ENCODE peak calls at places on chromosomes 11 and 22, in eight cellular contexts. D is heart right ventricle; W is right atrium auricular region; T is mesendoderm; L is heart left ventricle; S is body of pancreas; F is mesenchymal stem cell; Z is CD8-positive, alpha-beta T cell. A is an unnamed sample.
A peak's percentile ranks its signal among the peaks of the same experiment; 100 is the strongest.

GRCh38 chr11:103530257-103530656 is 421.0 kb downstream of the DYNC2H1 start:
- DNase-seq in T (peak; percentile 21), S (no peak), D (no peak), Z (no peak), W (no peak), L (no peak), F (peak; percentile 53), A (no peak)

GRCh38 chr11:106331163-106331562 is 253.7 kb downstream of the AASDHPPT start:
- DNase-seq in S (no peak), D (no peak), T (no peak), W (no peak), L (no peak), F (peak; percentile 74), Z (no peak), A (no peak)

GRCh38 chr22:37226087-37226486 is 13.8 kb upstream of the SSTR3 start:
- DNase-seq in F (no peak), Z (peak; percentile 4), L (no peak), W (no peak), D (no peak), S (no peak), T (no peak), A (no peak)

GRCh38 chr22:39332441-39333064 is 13.1 kb upstream of the RPL3 start:
- DNase-seq in L (no peak), W (no peak), S (peak; percentile 67), D (no peak), F (no peak), T (no peak), Z (no peak), A (no peak)

GRCh38 chr11:131463609-131464008 is 93.2 kb downstream of the NTM start:
- DNase-seq in Z (no peak), S (no peak), F (no peak), L (no peak), T (peak; percentile 81), W (peak; percentile 54), D (no peak), A (no peak)

GRCh38 chr11:62152245-62153086 is 28.7 kb downstream of the INCENP start:
- DNase-seq in W (peak; percentile 44), D (no peak), F (no peak), S (no peak), T (no peak), L (no peak), Z (no peak), A (no peak)

GRCh38 chr22:28442951-28443876 is 236.4 kb downstream of the TTC28 start:
- DNase-seq in Z (peak; percentile 40), T (peak; percentile 91), D (peak; percentile 78), S (peak; percentile 66), F (peak; percentile 71), L (peak; percentile 75), W (peak; percentile 79), A (peak; percentile 85)

GRCh38 chr11:69879734-69880005 is 60.5 kb upstream of the FGF3 start:
- DNase-seq in D (no peak), W (no peak), F (no peak), L (no peak), T (no peak), Z (no peak), S (no peak), A (peak; percentile 30)

GRCh38 chr11:84273541-84273940 is 987.4 kb upstream of the CCDC90B start:
- DNase-seq in W (no peak), S (no peak), F (no peak), Z (no peak), L (no peak), D (no peak), T (no peak), A (no peak)

GRCh38 chr22:43331064-43331435 is 12.1 kb downstream of the SCUBE1 start:
- DNase-seq in W (no peak), F (no peak), T (no peak), Z (no peak), D (no peak), L (no peak), S (no peak), A (no peak)

GRCh38 chr11:2554338-2555240 is 109.8 kb downstream of the KCNQ1 start:
- DNase-seq in Z (no peak), L (no peak), W (no peak), F (no peak), T (no peak), S (no peak), D (no peak), A (peak; percentile 56)

GRCh38 chr11:2775083-2775625 is 75.4 kb upstream of the KCNQ1OT1 start:
- DNase-seq in T (no peak), F (no peak), L (peak; percentile 8), Z (no peak), W (peak; percentile 49), D (peak; percentile 1), S (peak; percentile 9), A (peak; percentile 50)

GRCh38 chr11:83061883-83062282 is 9.8 kb downstream of the RAB30 start:
- DNase-seq in F (no peak), W (no peak), L (no peak), S (no peak), Z (no peak), D (no peak), T (no peak), A (no peak)

GRCh38 chr11:106276859-106277436 is 199.5 kb downstream of the AASDHPPT start:
- DNase-seq in D (no peak), F (no peak), W (no peak), Z (no peak), L (no peak), S (no peak), T (peak; percentile 55), A (no peak)

GRCh38 chr11:61873588-61874459 is 17.5 kb downstream of the FADS3 start:
- DNase-seq in S (no peak), L (no peak), F (no peak), Z (no peak), D (no peak), W (no peak), T (no peak), A (no peak)

GRCh38 chr11:705646-706438 is at the start of gene EPS8L2:
- DNase-seq in D (no peak), S (peak; percentile 68), W (no peak), F (no peak), L (no peak), T (no peak), Z (no peak), A (peak; percentile 90)

GRCh38 chr11:131671764-131672163 is 301.3 kb downstream of the NTM start:
- DNase-seq in S (no peak), F (no peak), T (peak; percentile 68), Z (no peak), D (no peak), L (no peak), W (no peak), A (no peak)

GRCh38 chr22:27751277-27752070 is 50.1 kb downstream of the MN1 start:
- DNase-seq in D (no peak), S (no peak), F (no peak), L (no peak), W (no peak), Z (no peak), T (no peak), A (no peak)

GRCh38 chr11:64227405-64227956 is 1.4 kb downstream of the NUDT22 start:
- DNase-seq in D (no peak), L (no peak), T (no peak), W (no peak), F (no peak), S (no peak), Z (peak; percentile 15), A (no peak)
- H3K4me1 ChIP-seq in D (peaks cover 54% of the 10 kb centered on the region), L (peaks cover 26% of the 10 kb centered on the region), T (peaks cover 4% of the 10 kb centered on the region), W (no peaks in the 10 kb centered on the region), F (peaks cover 62% of the 10 kb centered on the region), S (peaks cover 74% of the 10 kb centered on the region), Z (peaks cover 47% of the 10 kb centered on the region), A (peaks cover 21% of the 10 kb centered on the region)

GRCh38 chr11:12724301-12725046 is 50.3 kb downstream of the TEAD1 start:
- DNase-seq in S (peak; percentile 63), T (peak; percentile 91), F (peak; percentile 97), Z (no peak), D (peak; percentile 80), L (peak; percentile 71), W (peak; percentile 92), A (peak; percentile 88)

GRCh38 chr11:12725863-12726666 is 51.8 kb downstream of the TEAD1 start:
- DNase-seq in L (no peak), T (no peak), D (no peak), F (peak; percentile 75), Z (no peak), S (no peak), W (no peak), A (no peak)

GRCh38 chr11:12725047-12725862 is 51.0 kb downstream of the TEAD1 start:
- DNase-seq in S (no peak), F (peak; percentile 68), W (no peak), Z (no peak), D (no peak), L (no peak), T (no peak), A (no peak)

GRCh38 chr11:12721816-12722604 is 47.8 kb downstream of the TEAD1 start:
- DNase-seq in F (no peak), T (peak; percentile 80), Z (no peak), W (no peak), S (no peak), L (no peak), D (no peak), A (no peak)

GRCh38 chr11:12723410-12724297 is 49.4 kb downstream of the TEAD1 start:
- DNase-seq in W (no peak), S (no peak), L (no peak), Z (no peak), T (peak; percentile 95), F (peak; percentile 63), D (no peak), A (no peak)
- H3K4me3 ChIP-seq in W (no peak overlapping the region), S (no peak overlapping the region), L (no peak overlapping the region), Z (no peak overlapping the region), T (no peak overlapping the region), F (no peak overlapping the region), D (no peak overlapping the region), A (no peak overlapping the region)

DNA sequence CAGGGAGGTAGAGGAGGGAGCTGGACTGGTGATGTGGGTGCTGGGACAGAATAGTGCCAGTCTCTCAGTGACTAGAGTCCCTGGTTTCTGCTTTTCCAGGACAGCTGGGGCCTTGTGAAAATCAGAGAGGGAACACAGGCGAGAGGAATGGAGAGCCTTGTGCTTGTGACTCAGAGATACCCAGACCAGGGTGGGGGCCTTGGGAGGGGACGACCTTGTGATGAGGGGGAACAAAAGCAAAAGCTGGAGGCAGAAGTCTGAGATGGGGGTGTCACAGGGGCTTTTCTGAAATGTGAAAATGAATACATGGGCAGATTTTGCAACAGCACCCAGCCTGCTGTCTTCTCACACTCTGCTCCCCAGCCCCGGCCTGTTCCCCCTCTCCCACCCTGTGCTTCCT is 3.4 kb upstream of the NR1H3 start:
- DNase-seq in Z (no peak), F (peak; percentile 62), L (no peak), S (no peak), W (no peak), D (no peak), T (no peak), A (no peak)
- H3K4me1 ChIP-seq in Z (peaks cover 7% of the 10 kb centered on the region), F (peaks cover 29% of the 10 kb centered on the region), L (peaks cover 32% of the 10 kb centered on the region), S (peaks cover 54% of the 10 kb centered on the region), W (no peaks in the 10 kb centered on the region), D (peaks cover 68% of the 10 kb centered on the region), T (peaks cover 6% of the 10 kb centered on the region), A (peaks cover 29% of the 10 kb centered on the region)

DNA sequence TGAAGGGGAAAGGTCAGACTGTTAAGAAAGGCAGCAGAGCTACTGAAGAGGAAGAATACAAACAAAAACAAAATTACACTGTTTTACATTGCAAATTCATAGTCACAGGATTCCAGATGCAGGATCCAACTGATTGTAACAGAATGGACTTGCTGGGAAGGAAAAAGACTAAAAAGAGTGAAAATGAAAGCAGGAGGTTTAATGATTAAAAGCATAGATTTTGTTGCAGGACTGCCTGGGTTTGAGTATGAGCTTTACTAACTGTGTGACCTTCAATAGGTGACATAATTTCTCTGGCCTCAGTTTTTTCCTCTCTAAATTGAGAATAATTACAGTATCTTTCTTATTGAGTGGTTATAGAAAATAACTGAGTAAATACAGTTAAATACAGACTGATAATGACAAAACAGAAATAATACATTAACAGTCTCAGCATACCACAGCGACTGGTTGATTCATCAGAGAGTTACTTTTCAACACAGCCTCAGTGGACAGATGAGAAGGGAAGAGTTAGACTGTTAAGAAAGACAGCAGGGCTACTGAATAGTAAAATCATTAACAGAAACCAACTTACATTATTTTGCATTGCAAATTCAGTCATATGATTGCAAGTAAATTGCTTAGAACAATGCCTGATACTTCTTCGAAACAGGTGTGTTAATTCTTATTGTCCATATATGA is 704.2 kb upstream of the TENM4 start:
- DNase-seq in L (no peak), F (peak; percentile 1), D (no peak), Z (no peak), S (no peak), T (no peak), W (no peak), A (no peak)
- H3K4me3 ChIP-seq in L (no peak overlapping the region), F (no peak overlapping the region), D (no peak overlapping the region), Z (no peak overlapping the region), S (no peak overlapping the region), T (no peak overlapping the region), W (no peak overlapping the region), A (peak overlapping the region; percentile 3)